ENCODE peak calls at places on chromosomes 12 and 14, in eight cellular contexts. One of them, this sample, is unnamed.

GRCh38 chr12:83573676-83574075 is 887.0 kb downstream of the TMTC2 start:
- DNase-seq in kidney: no peak
- DNase-seq in heart left ventricle: no peak
- DNase-seq in glutamatergic neuron: no peak
- DNase-seq in hepatocyte: peak
- DNase-seq in cardiac muscle cell: no peak
- DNase-seq in ascending aorta: no peak
- DNase-seq in transverse colon: no peak
- DNase-seq in this sample: no peak

GRCh38 chr12:94609917-94610443 is 40.4 kb downstream of the TMCC3 start:
- DNase-seq in kidney: no peak
- DNase-seq in heart left ventricle: no peak
- DNase-seq in glutamatergic neuron: no peak
- DNase-seq in hepatocyte: no peak
- DNase-seq in cardiac muscle cell: no peak
- DNase-seq in ascending aorta: no peak
- DNase-seq in transverse colon: no peak
- DNase-seq in this sample: no peak

GRCh38 chr12:108616941-108617858 is 16.5 kb downstream of the SELPLG start:
- DNase-seq in kidney: no peak
- DNase-seq in heart left ventricle: peak
- DNase-seq in glutamatergic neuron: no peak
- DNase-seq in hepatocyte: no peak
- DNase-seq in cardiac muscle cell: no peak
- DNase-seq in ascending aorta: no peak
- DNase-seq in transverse colon: peak
- DNase-seq in this sample: no peak

GRCh38 chr12:131242741-131243496 is 289.2 kb downstream of the ADGRD1 start:
- DNase-seq in kidney: peak
- DNase-seq in heart left ventricle: no peak
- DNase-seq in glutamatergic neuron: peak
- DNase-seq in hepatocyte: peak
- DNase-seq in cardiac muscle cell: no peak
- DNase-seq in ascending aorta: no peak
- DNase-seq in transverse colon: no peak
- DNase-seq in this sample: peak

GRCh38 chr12:39622306-39622705 is 2.7 kb upstream of the ABCD2 start:
- DNase-seq in kidney: no peak
- DNase-seq in heart left ventricle: no peak
- DNase-seq in glutamatergic neuron: no peak
- DNase-seq in hepatocyte: no peak
- DNase-seq in cardiac muscle cell: no peak
- DNase-seq in ascending aorta: no peak
- DNase-seq in transverse colon: no peak
- DNase-seq in this sample: no peak

GRCh38 chr12:107558141-107558815 is 127.3 kb upstream of the PWP1 start:
- DNase-seq in kidney: no peak
- DNase-seq in heart left ventricle: no peak
- DNase-seq in glutamatergic neuron: no peak
- DNase-seq in hepatocyte: no peak
- DNase-seq in cardiac muscle cell: no peak
- DNase-seq in ascending aorta: no peak
- DNase-seq in transverse colon: no peak
- DNase-seq in this sample: no peak

GRCh38 chr12:31324116-31324844 is 1.7 kb downstream of the SINHCAF start:
- DNase-seq in kidney: peak
- DNase-seq in heart left ventricle: peak
- DNase-seq in glutamatergic neuron: peak
- DNase-seq in hepatocyte: peak
- DNase-seq in cardiac muscle cell: peak
- DNase-seq in ascending aorta: peak
- DNase-seq in transverse colon: peak
- DNase-seq in this sample: peak

GRCh38 chr14:77303417-77304156 is 17.1 kb downstream of the POMT2 start:
- DNase-seq in kidney: no peak
- DNase-seq in heart left ventricle: no peak
- DNase-seq in glutamatergic neuron: no peak
- DNase-seq in hepatocyte: peak
- DNase-seq in cardiac muscle cell: no peak
- DNase-seq in ascending aorta: no peak
- DNase-seq in transverse colon: no peak
- DNase-seq in this sample: no peak

GRCh38 chr12:122078141-122079037 is at the start of gene MLXIP:
- DNase-seq in kidney: peak
- DNase-seq in heart left ventricle: peak
- DNase-seq in glutamatergic neuron: peak
- DNase-seq in hepatocyte: peak
- DNase-seq in cardiac muscle cell: peak
- DNase-seq in ascending aorta: peak
- DNase-seq in transverse colon: peak
- DNase-seq in this sample: peak

GRCh38 chr12:65232490-65233077 is 45.9 kb upstream of the MSRB3 start:
- DNase-seq in kidney: no peak
- DNase-seq in heart left ventricle: no peak
- DNase-seq in glutamatergic neuron: no peak
- DNase-seq in hepatocyte: peak
- DNase-seq in cardiac muscle cell: no peak
- DNase-seq in ascending aorta: no peak
- DNase-seq in transverse colon: no peak
- DNase-seq in this sample: no peak

DNA sequence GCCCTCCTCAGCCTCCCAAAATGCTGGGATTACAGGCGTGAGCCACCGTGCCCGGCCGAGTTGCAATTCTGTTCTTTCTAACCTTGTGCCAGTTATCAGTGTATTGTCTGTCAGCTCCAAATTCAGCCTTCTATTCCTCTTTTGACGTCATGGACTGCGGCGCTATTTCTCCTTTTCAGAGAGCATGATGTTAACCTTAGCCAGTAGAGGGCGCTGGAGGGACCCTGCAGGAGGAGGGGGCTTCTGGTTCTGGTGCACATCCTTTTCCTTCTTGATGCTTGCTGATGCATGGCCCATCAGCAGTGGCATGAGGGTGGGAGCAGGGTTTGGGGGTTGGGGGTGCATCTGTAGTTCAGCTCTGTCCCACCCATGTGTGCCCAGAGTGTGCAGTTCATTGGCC is 179.3 kb upstream of the RMST start:
- DNase-seq in kidney: no peak
- DNase-seq in heart left ventricle: no peak
- DNase-seq in glutamatergic neuron: no peak
- DNase-seq in hepatocyte: no peak
- DNase-seq in cardiac muscle cell: no peak
- DNase-seq in ascending aorta: no peak
- DNase-seq in transverse colon: no peak
- DNase-seq in this sample: no peak
- TF ChIP-seq CTCF in kidney: no peak
- TF ChIP-seq CTCF in heart left ventricle: no peak
- TF ChIP-seq CTCF in glutamatergic neuron: peak
- TF ChIP-seq CTCF in hepatocyte: peak
- TF ChIP-seq CTCF in cardiac muscle cell: no peak
- TF ChIP-seq CTCF in ascending aorta: no peak
- TF ChIP-seq CTCF in transverse colon: no peak
- TF ChIP-seq CTCF in this sample: no peak

DNA sequence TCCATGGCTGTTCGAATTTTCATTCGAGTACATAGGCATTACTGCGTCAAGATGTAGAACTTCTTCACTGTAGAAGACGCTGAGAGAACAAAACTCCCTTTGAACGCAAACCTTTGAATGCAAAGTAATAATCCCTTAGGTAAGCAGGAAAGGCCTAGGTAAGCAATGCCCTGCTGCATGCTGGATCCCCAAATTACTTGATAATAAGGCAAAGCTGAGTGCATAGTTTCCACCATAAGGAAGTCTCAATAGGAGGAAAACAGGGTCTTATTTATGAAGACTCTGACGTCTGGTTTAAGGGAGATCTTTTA is 10.0 kb upstream of the RTRAF start:
- DNase-seq in kidney: no peak
- DNase-seq in heart left ventricle: no peak
- DNase-seq in glutamatergic neuron: no peak
- DNase-seq in hepatocyte: no peak
- DNase-seq in cardiac muscle cell: no peak
- DNase-seq in ascending aorta: no peak
- DNase-seq in transverse colon: no peak
- DNase-seq in this sample: no peak
- TF ChIP-seq CTCF in kidney: no peak
- TF ChIP-seq CTCF in heart left ventricle: peak
- TF ChIP-seq CTCF in glutamatergic neuron: peak
- TF ChIP-seq CTCF in hepatocyte: no peak
- TF ChIP-seq CTCF in cardiac muscle cell: no peak
- TF ChIP-seq CTCF in ascending aorta: no peak
- TF ChIP-seq CTCF in transverse colon: no peak
- TF ChIP-seq CTCF in this sample: peak

DNA sequence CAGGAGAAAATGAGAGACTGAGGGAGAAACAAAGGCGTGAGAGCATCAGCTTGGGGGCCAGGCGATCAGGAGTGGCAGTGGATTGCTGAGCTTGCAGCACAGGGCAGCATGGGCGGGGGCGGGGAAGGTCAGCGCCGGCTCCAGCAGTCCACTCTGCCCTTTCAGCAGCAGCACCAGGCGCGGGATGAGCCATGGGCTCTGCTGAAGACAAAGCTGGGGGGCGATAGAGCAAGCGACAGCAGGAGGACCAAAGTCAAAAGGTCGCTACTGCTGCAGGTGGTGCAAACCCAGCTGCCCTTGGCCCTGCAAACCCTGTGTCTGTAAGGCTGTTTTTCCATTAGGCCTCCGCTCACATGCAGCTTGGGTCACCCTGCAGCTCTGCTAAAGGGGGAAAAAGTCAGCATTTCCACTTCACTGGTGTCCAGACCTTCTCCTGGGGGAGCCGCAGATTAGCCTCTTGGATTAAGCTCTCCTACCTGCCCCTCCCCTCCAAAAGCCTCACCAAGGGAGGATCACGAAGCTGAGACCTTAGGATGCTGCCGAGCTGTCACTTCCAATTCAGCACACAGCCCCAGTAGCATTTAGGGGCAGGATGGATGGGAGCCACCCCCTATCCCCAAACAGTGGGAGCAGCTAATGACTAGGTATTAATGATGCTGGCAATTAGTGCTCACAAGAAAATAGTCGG is 204.8 kb downstream of the DPF3 start:
- DNase-seq in kidney: no peak
- DNase-seq in heart left ventricle: no peak
- DNase-seq in glutamatergic neuron: no peak
- DNase-seq in hepatocyte: no peak
- DNase-seq in cardiac muscle cell: peak
- DNase-seq in ascending aorta: no peak
- DNase-seq in transverse colon: no peak
- DNase-seq in this sample: no peak
- TF ChIP-seq CTCF in kidney: no peak
- TF ChIP-seq CTCF in heart left ventricle: no peak
- TF ChIP-seq CTCF in glutamatergic neuron: no peak
- TF ChIP-seq CTCF in hepatocyte: no peak
- TF ChIP-seq CTCF in cardiac muscle cell: no peak
- TF ChIP-seq CTCF in ascending aorta: no peak
- TF ChIP-seq CTCF in transverse colon: no peak
- TF ChIP-seq CTCF in this sample: no peak

GRCh38 chr12:37672655-37673260 is 643.8 kb upstream of the ALG10B start:
- DNase-seq in kidney: no peak
- DNase-seq in heart left ventricle: no peak
- DNase-seq in glutamatergic neuron: no peak
- DNase-seq in hepatocyte: no peak
- DNase-seq in cardiac muscle cell: no peak
- DNase-seq in ascending aorta: no peak
- DNase-seq in transverse colon: no peak
- DNase-seq in this sample: no peak
- TF ChIP-seq CTCF in kidney: peak
- TF ChIP-seq CTCF in heart left ventricle: no peak
- TF ChIP-seq CTCF in glutamatergic neuron: peak
- TF ChIP-seq CTCF in hepatocyte: no peak
- TF ChIP-seq CTCF in cardiac muscle cell: no peak
- TF ChIP-seq CTCF in ascending aorta: no peak
- TF ChIP-seq CTCF in transverse colon: no peak
- TF ChIP-seq CTCF in this sample: peak

GRCh38 chr12:116916122-116916521 is 5.4 kb downstream of the FBXW8 start:
- DNase-seq in kidney: no peak
- DNase-seq in heart left ventricle: no peak
- DNase-seq in glutamatergic neuron: no peak
- DNase-seq in hepatocyte: peak
- DNase-seq in cardiac muscle cell: no peak
- DNase-seq in ascending aorta: no peak
- DNase-seq in transverse colon: no peak
- DNase-seq in this sample: no peak

GRCh38 chr12:116915326-116915725 is 4.6 kb downstream of the FBXW8 start:
- DNase-seq in kidney: no peak
- DNase-seq in heart left ventricle: no peak
- DNase-seq in glutamatergic neuron: no peak
- DNase-seq in hepatocyte: no peak
- DNase-seq in cardiac muscle cell: no peak
- DNase-seq in ascending aorta: no peak
- DNase-seq in transverse colon: no peak
- DNase-seq in this sample: no peak

GRCh38 chr12:116919247-116919671 is 8.5 kb downstream of the FBXW8 start:
- DNase-seq in kidney: no peak
- DNase-seq in heart left ventricle: no peak
- DNase-seq in glutamatergic neuron: no peak
- DNase-seq in hepatocyte: peak
- DNase-seq in cardiac muscle cell: no peak
- DNase-seq in ascending aorta: no peak
- DNase-seq in transverse colon: peak
- DNase-seq in this sample: no peak

GRCh38 chr12:116918464-116918863 is 7.7 kb downstream of the FBXW8 start:
- DNase-seq in kidney: no peak
- DNase-seq in heart left ventricle: no peak
- DNase-seq in glutamatergic neuron: no peak
- DNase-seq in hepatocyte: no peak
- DNase-seq in cardiac muscle cell: no peak
- DNase-seq in ascending aorta: no peak
- DNase-seq in transverse colon: no peak
- DNase-seq in this sample: no peak

DNA sequence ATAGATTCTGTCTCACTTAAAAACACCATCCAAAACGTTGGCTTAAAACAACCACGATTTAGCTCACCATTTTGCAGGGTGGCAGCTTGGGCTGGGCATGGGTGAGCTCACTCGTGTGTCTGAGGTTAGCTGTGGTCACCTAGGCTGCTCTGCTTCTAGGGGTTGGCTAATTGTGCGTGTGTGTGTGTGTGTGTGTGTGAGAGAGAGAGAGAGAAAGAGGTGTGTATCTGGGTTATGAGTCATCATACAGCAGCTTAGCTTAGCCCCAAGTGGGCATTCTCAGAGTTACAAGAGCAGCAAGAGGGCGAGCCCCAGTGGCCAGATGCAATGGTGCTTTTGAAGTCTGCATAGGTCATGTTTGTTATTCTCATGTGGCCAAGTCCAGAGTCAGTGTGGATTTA is 6.0 kb downstream of the FBXW8 start:
- DNase-seq in kidney: no peak
- DNase-seq in heart left ventricle: peak
- DNase-seq in glutamatergic neuron: no peak
- DNase-seq in hepatocyte: peak
- DNase-seq in cardiac muscle cell: peak
- DNase-seq in ascending aorta: no peak
- DNase-seq in transverse colon: peak
- DNase-seq in this sample: no peak
- TF ChIP-seq CTCF in kidney: peak
- TF ChIP-seq CTCF in heart left ventricle: no peak
- TF ChIP-seq CTCF in glutamatergic neuron: no peak
- TF ChIP-seq CTCF in hepatocyte: peak
- TF ChIP-seq CTCF in cardiac muscle cell: peak
- TF ChIP-seq CTCF in ascending aorta: no peak
- TF ChIP-seq CTCF in transverse colon: peak
- TF ChIP-seq CTCF in this sample: no peak